ENCODE peak calls at places on chromosomes 2 and 18, in six cellular contexts. S, V, O, K, Z and U are unnamed samples.

GRCh38 chr2:111897924-111898702 is at the start of gene MERTK:
- DNase-seq in Z (peak), O (peak), S (peak), K (peak), V (peak), U (peak)

GRCh38 chr2:160878622-160879021 is 281.6 kb upstream of the TANK start:
- DNase-seq in O (no peak), S (no peak), K (no peak), Z (no peak), V (no peak), U (no peak)

GRCh38 chr2:182173944-182174622 is 188.4 kb downstream of the PPP1R1C start:
- DNase-seq in V (no peak), K (no peak), O (no peak), S (no peak), Z (no peak), U (no peak)

GRCh38 chr18:74427442-74428112 is 29.5 kb downstream of the DIPK1C start:
- DNase-seq in Z (no peak), V (peak), O (no peak), K (no peak), S (no peak), U (no peak)

GRCh38 chr18:811192-812122 is 585 bp downstream of the YES1 start:
- DNase-seq in K (peak), V (no peak), S (no peak), Z (peak), O (peak), U (peak)

GRCh38 chr18:76573325-76574025 is 78.4 kb upstream of the ZNF516 start:
- DNase-seq in K (no peak), O (no peak), V (no peak), Z (peak), S (no peak), U (no peak)

GRCh38 chr2:42614838-42615237 is 46.4 kb downstream of the MTA3 start:
- DNase-seq in K (no peak), O (no peak), Z (no peak), V (peak), S (no peak), U (no peak)

GRCh38 chr2:72198532-72199241 is 51.0 kb upstream of the CYP26B1 start:
- DNase-seq in O (no peak), S (no peak), Z (peak), V (no peak), K (no peak), U (no peak)

GRCh38 chr2:74244286-74244685 is 45.9 kb downstream of the MTHFD2 start:
- DNase-seq in V (no peak), S (no peak), Z (no peak), K (no peak), O (no peak), U (no peak)

GRCh38 chr2:218425531-218425930 is 6.6 kb downstream of the VIL1 start:
- DNase-seq in V (no peak), O (no peak), S (no peak), K (no peak), Z (no peak), U (no peak)

GRCh38 chr18:61893971-61894750 is 1.4 kb upstream of the RNF152 start:
- DNase-seq in V (peak), O (peak), Z (peak), S (peak), K (peak), U (peak)

GRCh38 chr2:212811036-212811805 is 272.6 kb upstream of the ERBB4 start:
- DNase-seq in O (no peak), K (no peak), S (no peak), Z (peak), V (no peak), U (no peak)

GRCh38 chr2:19474128-19474527 is 115.7 kb upstream of the OSR1 start:
- DNase-seq in Z (peak), V (peak), S (no peak), O (no peak), K (no peak), U (peak)

GRCh38 chr2:235043762-235044500 is 92.1 kb downstream of the SH3BP4 start:
- DNase-seq in V (peak), S (no peak), Z (no peak), K (no peak), O (no peak), U (no peak)

GRCh38 chr2:11008773-11009172 is 97.0 kb downstream of the KCNF1 start:
- DNase-seq in K (no peak), O (no peak), V (no peak), Z (no peak), S (no peak), U (no peak)

GRCh38 chr18:11767935-11768334 is 78.9 kb downstream of the GNAL start:
- DNase-seq in Z (no peak), K (no peak), S (no peak), V (no peak), O (no peak), U (no peak)

GRCh38 chr2:217812170-217812569 is 190.6 kb downstream of the TNS1 start:
- DNase-seq in V (no peak), S (no peak), Z (no peak), O (no peak), K (no peak), U (no peak)

GRCh38 chr2:97645112-97645699 is 656 bp upstream of the COX5B start:
- DNase-seq in K (no peak), O (no peak), V (no peak), Z (no peak), S (no peak), U (peak)

GRCh38 chr2:105768961-105769452 is 24.3 kb downstream of the NCK2 start:
- DNase-seq in K (no peak), V (no peak), Z (peak), O (no peak), S (no peak), U (no peak)

GRCh38 chr18:73841661-73842060 is 306.0 kb downstream of the FBXO15 start:
- DNase-seq in Z (no peak), V (no peak), S (no peak), O (no peak), K (no peak), U (no peak)

GRCh38 chr2:200873561-200873960 is 9.1 kb upstream of the CLK1 start:
- DNase-seq in Z (no peak), O (no peak), V (no peak), K (no peak), S (no peak), U (no peak)

GRCh38 chr2:173448938-173449471 is 94.3 kb downstream of the CDCA7 start:
- DNase-seq in V (peak), Z (peak), S (peak), K (peak), O (peak), U (peak)

GRCh38 chr2:111701798-111702118 is 182.2 kb downstream of the ANAPC1 start:
- DNase-seq in Z (no peak), K (peak), S (no peak), V (no peak), O (no peak), U (no peak)

GRCh38 chr18:28176674-28176932 is 327 bp downstream of the CDH2 start:
- DNase-seq in S (no peak), V (no peak), Z (no peak), K (no peak), O (no peak), U (no peak)

GRCh38 chr2:40658917-40659316 is 207.0 kb upstream of the SLC8A1 start:
- DNase-seq in Z (peak), O (no peak), S (no peak), V (no peak), K (no peak), U (no peak)

GRCh38 chr2:55879976-55880375 is 43.6 kb downstream of the EFEMP1 start:
- DNase-seq in K (no peak), V (no peak), Z (peak), S (no peak), O (no peak), U (no peak)

GRCh38 chr18:48133675-48134251 is 203.3 kb upstream of the SMAD2 start:
- DNase-seq in V (peak), K (peak), S (no peak), O (peak), Z (no peak), U (no peak)

GRCh38 chr2:3269425-3270094 is 108.1 kb downstream of the EIPR1 start:
- DNase-seq in V (no peak), Z (no peak), K (peak), O (peak), S (no peak), U (no peak)

GRCh38 chr18:12282436-12283039 is 25.5 kb upstream of the TUBB6 start:
- DNase-seq in V (no peak), K (no peak), Z (peak), S (no peak), O (no peak), U (no peak)

GRCh38 chr2:177178797-177179196 is 33.8 kb upstream of the HNRNPA3 start:
- DNase-seq in V (no peak), K (no peak), S (no peak), O (no peak), Z (no peak), U (no peak)

GRCh38 chr2:109129921-109130725 is 1.1 kb downstream of the SH3RF3 start:
- DNase-seq in Z (peak), K (peak), S (peak), O (no peak), V (no peak), U (peak)

GRCh38 chr2:38528008-38528442 is 74.7 kb downstream of the HNRNPLL start:
- DNase-seq in V (no peak), Z (peak), K (no peak), S (no peak), O (no peak), U (no peak)

GRCh38 chr2:99867690-99868089 is 274.7 kb downstream of the AFF3 start:
- DNase-seq in Z (peak), S (no peak), K (no peak), O (no peak), V (no peak), U (no peak)

GRCh38 chr2:128636802-128637147 is 318.1 kb upstream of the HS6ST1 start:
- DNase-seq in V (no peak), K (peak), Z (no peak), S (no peak), O (peak), U (no peak)

GRCh38 chr2:197453123-197453913 is at the start of gene COQ10B:
- DNase-seq in V (peak), K (peak), S (peak), O (peak), Z (peak), U (peak)
- TF ChIP-seq POLR2A in V (peak), K (no peak), S (peak), O (peak), Z (peak), U (peak)

DNA sequence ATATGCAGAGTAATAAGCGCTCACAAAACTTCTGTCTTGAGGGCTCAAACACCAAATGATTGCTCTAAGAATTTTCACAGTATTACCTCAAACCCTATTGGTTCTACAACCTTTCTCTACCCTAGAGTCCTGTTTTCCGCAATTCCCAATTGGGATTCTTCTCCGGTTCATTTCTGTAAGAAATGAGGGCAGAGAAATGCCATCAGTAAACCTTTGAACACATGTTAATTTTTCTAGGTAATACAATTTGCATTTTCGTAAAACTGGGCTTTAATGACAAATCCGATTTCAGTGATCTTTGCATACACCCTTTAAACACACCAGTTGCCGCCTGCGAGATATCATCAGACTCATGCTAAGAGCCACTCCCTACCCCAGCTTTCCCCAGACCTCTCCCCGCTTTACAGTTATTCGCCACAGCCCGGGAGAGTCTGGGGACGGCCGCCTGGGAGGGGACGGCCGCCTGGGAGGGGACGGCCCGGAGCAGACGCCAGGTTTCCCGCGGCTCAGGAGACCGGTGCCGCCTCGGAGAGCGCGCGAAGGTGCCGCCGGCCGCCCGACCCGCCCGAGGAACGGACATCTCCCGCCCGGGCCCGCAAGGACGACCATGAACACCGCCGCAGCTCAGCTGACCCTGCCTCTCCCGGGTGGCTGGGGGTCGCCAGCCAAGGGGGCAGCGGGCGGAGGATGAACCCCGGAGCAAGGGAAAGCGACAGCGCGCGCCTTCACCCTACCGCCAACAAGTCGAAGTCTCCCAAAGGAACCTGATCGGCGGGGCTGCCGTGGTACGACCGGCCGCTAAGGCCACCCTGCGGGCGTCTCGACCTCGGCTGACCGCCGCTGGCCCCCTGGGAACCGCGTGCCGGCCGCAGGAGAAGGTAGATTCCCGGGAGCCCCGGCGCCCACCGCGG is 463 bp downstream of the SMC6 start:
- DNase-seq in Z (peak), V (peak), O (peak), K (no peak), S (peak), U (peak)
- TF ChIP-seq POLR2A in Z (no peak), V (peak), O (no peak), K (no peak), S (peak), U (no peak)

GRCh38 chr2:85708641-85709040 is 14.5 kb downstream of the GNLY start:
- DNase-seq in Z (no peak), K (no peak), V (no peak), S (no peak), O (no peak), U (no peak)
- TF ChIP-seq POLR2A in Z (no peak), K (no peak), V (no peak), S (no peak), O (no peak), U (no peak)

GRCh38 chr2:60706021-60706420 is 50.0 kb upstream of the PAPOLG start:
- DNase-seq in V (no peak), K (no peak), S (no peak), O (no peak), Z (peak), U (no peak)

GRCh38 chr2:60708630-60709320 is 47.3 kb upstream of the PAPOLG start:
- DNase-seq in Z (no peak), S (no peak), O (no peak), V (no peak), K (no peak), U (no peak)

GRCh38 chr2:60707750-60708371 is 48.2 kb upstream of the PAPOLG start:
- DNase-seq in O (no peak), S (no peak), V (no peak), Z (peak), K (no peak), U (no peak)

DNA sequence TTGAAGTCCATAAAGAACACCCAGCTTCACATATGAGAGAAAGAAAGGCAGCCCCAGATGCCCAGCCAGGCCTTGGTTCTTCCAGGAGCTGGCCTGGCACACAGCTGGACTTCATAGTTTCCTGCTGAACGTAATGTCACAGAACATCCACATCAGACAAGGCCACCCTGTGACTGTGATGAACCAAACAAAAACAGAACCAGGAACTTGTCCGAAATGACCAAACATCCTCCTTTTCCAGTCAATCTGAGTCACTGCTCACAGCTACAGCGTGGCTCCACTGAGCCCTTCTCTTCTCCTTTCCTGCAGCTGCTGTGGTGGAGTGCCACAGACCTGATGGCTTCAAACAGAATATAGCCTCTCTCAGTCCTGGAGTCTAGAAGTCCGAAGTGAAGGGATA is 45.4 kb upstream of the PAPOLG start:
- DNase-seq in K (no peak), S (no peak), V (no peak), Z (peak), O (no peak), U (peak)
- TF ChIP-seq POLR2A in K (no peak), S (peak), V (no peak), Z (no peak), O (no peak), U (no peak)

GRCh38 chr2:70828115-70828514 is 7.5 kb downstream of the CD207 start:
- DNase-seq in K (no peak), O (no peak), S (no peak), V (no peak), Z (no peak), U (no peak)

GRCh38 chr2:70827388-70827787 is 7.0 kb upstream of the CLEC4F start:
- DNase-seq in V (no peak), Z (no peak), O (no peak), S (no peak), K (no peak), U (no peak)

GRCh38 chr2:70820499-70820898 is at the start of gene CLEC4F:
- DNase-seq in K (no peak), Z (no peak), S (no peak), O (no peak), V (no peak), U (no peak)

GRCh38 chr2:70826696-70827330 is 6.4 kb upstream of the CLEC4F start:
- DNase-seq in V (no peak), K (no peak), O (no peak), S (no peak), Z (no peak), U (no peak)

GRCh38 chr2:70822843-70823629 is 2.6 kb upstream of the CLEC4F start:
- DNase-seq in O (no peak), V (no peak), Z (no peak), K (no peak), S (no peak), U (no peak)
- TF ChIP-seq POLR2A in O (no peak), V (no peak), Z (no peak), K (no peak), S (no peak), U (no peak)